ENCODE peak calls at places on chromosome 14, in eight cellular contexts. One of them, this sample, is unnamed.

GRCh38 chr14:50726372-50727107 is 58.4 kb upstream of the SAV1 start:
- DNase-seq in osteocyte: no peak
- DNase-seq in EH: peak; percentile 79
- DNase-seq in PC-3: peak; percentile 77
- DNase-seq in NCI-H345: no peak
- DNase-seq in fibroblast of villous mesenchyme: peak; percentile 97
- DNase-seq in Daoy: peak; percentile 22
- DNase-seq in dermis blood vessel endothelial cell: peak; percentile 18
- DNase-seq in this sample: no peak

GRCh38 chr14:90447720-90448497 is 51.1 kb downstream of the CALM1 start:
- DNase-seq in dermis blood vessel endothelial cell: no peak
- DNase-seq in EH: no peak
- DNase-seq in osteocyte: no peak
- DNase-seq in NCI-H345: no peak
- DNase-seq in fibroblast of villous mesenchyme: no peak
- DNase-seq in PC-3: no peak
- DNase-seq in Daoy: no peak
- DNase-seq in this sample: no peak

GRCh38 chr14:94036328-94037167 is 10.4 kb downstream of the OTUB2 start:
- DNase-seq in fibroblast of villous mesenchyme: peak; percentile 70
- DNase-seq in osteocyte: no peak
- DNase-seq in dermis blood vessel endothelial cell: peak; percentile 86
- DNase-seq in Daoy: peak; percentile 76
- DNase-seq in EH: peak; percentile 80
- DNase-seq in PC-3: peak; percentile 82
- DNase-seq in NCI-H345: peak; percentile 66
- DNase-seq in this sample: peak; percentile 87

GRCh38 chr14:100078997-100079561 is 13.9 kb downstream of the EVL start:
- DNase-seq in osteocyte: peak; percentile 87
- DNase-seq in dermis blood vessel endothelial cell: no peak
- DNase-seq in NCI-H345: no peak
- DNase-seq in Daoy: peak; percentile 91
- DNase-seq in PC-3: peak; percentile 8
- DNase-seq in EH: peak; percentile 91
- DNase-seq in fibroblast of villous mesenchyme: peak; percentile 85
- DNase-seq in this sample: no peak

GRCh38 chr14:94021416-94022157 is 4.6 kb upstream of the OTUB2 start:
- DNase-seq in osteocyte: no peak
- DNase-seq in dermis blood vessel endothelial cell: no peak
- DNase-seq in Daoy: peak; percentile 35
- DNase-seq in EH: no peak
- DNase-seq in fibroblast of villous mesenchyme: no peak
- DNase-seq in PC-3: no peak
- DNase-seq in NCI-H345: no peak
- DNase-seq in this sample: no peak

GRCh38 chr14:46368275-46368674 is 283.3 kb downstream of the RPL10L start:
- DNase-seq in osteocyte: no peak
- DNase-seq in fibroblast of villous mesenchyme: no peak
- DNase-seq in EH: no peak
- DNase-seq in dermis blood vessel endothelial cell: no peak
- DNase-seq in Daoy: no peak
- DNase-seq in NCI-H345: no peak
- DNase-seq in PC-3: no peak
- DNase-seq in this sample: no peak

GRCh38 chr14:34035177-34035933 is 84.5 kb upstream of the EGLN3 start:
- DNase-seq in fibroblast of villous mesenchyme: no peak
- DNase-seq in EH: no peak
- DNase-seq in PC-3: peak; percentile 29
- DNase-seq in Daoy: peak; percentile 13
- DNase-seq in NCI-H345: no peak
- DNase-seq in dermis blood vessel endothelial cell: no peak
- DNase-seq in osteocyte: no peak
- DNase-seq in this sample: no peak

GRCh38 chr14:93946104-93946503 is 19.0 kb downstream of the FAM181A start:
- DNase-seq in NCI-H345: no peak
- DNase-seq in PC-3: no peak
- DNase-seq in dermis blood vessel endothelial cell: peak; percentile 62
- DNase-seq in osteocyte: no peak
- DNase-seq in EH: peak; percentile 52
- DNase-seq in fibroblast of villous mesenchyme: peak; percentile 41
- DNase-seq in Daoy: no peak
- DNase-seq in this sample: no peak

GRCh38 chr14:73457050-73457934 is 1.1 kb downstream of the NUMB start:
- DNase-seq in osteocyte: peak; percentile 83
- DNase-seq in PC-3: peak; percentile 63
- DNase-seq in EH: peak; percentile 54
- DNase-seq in NCI-H345: peak; percentile 26
- DNase-seq in dermis blood vessel endothelial cell: peak; percentile 44
- DNase-seq in fibroblast of villous mesenchyme: no peak
- DNase-seq in Daoy: peak; percentile 66
- DNase-seq in this sample: peak; percentile 47

GRCh38 chr14:96663491-96664067 is 133.6 kb upstream of the VRK1 start:
- DNase-seq in PC-3: no peak
- DNase-seq in EH: no peak
- DNase-seq in Daoy: no peak
- DNase-seq in NCI-H345: no peak
- DNase-seq in fibroblast of villous mesenchyme: no peak
- DNase-seq in osteocyte: no peak
- DNase-seq in dermis blood vessel endothelial cell: no peak
- DNase-seq in this sample: no peak

GRCh38 chr14:38836539-38836938 is 266.5 kb downstream of the SEC23A start:
- DNase-seq in osteocyte: no peak
- DNase-seq in PC-3: no peak
- DNase-seq in NCI-H345: no peak
- DNase-seq in dermis blood vessel endothelial cell: no peak
- DNase-seq in Daoy: no peak
- DNase-seq in EH: no peak
- DNase-seq in fibroblast of villous mesenchyme: no peak
- DNase-seq in this sample: no peak